ENCODE peak calls at places on chromosomes 16 and 17, in five cellular contexts. One of them, this sample, is unnamed.

GRCh38 chr16:30032083-30032819 is 1.2 kb upstream of the TLCD3B start:
- DNase-seq in GM23248: peak; percentile 65
- DNase-seq in Ammon's horn: peak; percentile 79
- DNase-seq in posterior cingulate gyrus: peak; percentile 75
- DNase-seq in bronchial epithelial cell: peak; percentile 48
- DNase-seq in this sample: peak; percentile 41

GRCh38 chr17:67830440-67830839 is 5.1 kb downstream of the BPTF start:
- DNase-seq in GM23248: peak; percentile 27
- DNase-seq in Ammon's horn: peak; percentile 59
- DNase-seq in posterior cingulate gyrus: no peak
- DNase-seq in bronchial epithelial cell: no peak
- DNase-seq in this sample: no peak

GRCh38 chr17:82015311-82015971 is 7.2 kb downstream of the CENPX start:
- DNase-seq in GM23248: no peak
- DNase-seq in Ammon's horn: no peak
- DNase-seq in posterior cingulate gyrus: no peak
- DNase-seq in bronchial epithelial cell: no peak
- DNase-seq in this sample: no peak

GRCh38 chr16:19135896-19136438 is 22.2 kb downstream of the ITPRIPL2 start:
- DNase-seq in GM23248: peak; percentile 34
- DNase-seq in Ammon's horn: no peak
- DNase-seq in posterior cingulate gyrus: no peak
- DNase-seq in bronchial epithelial cell: peak; percentile 85
- DNase-seq in this sample: no peak

GRCh38 chr16:84340305-84341040 is 27.9 kb upstream of the ATP2C2 start:
- DNase-seq in GM23248: peak; percentile 50
- DNase-seq in Ammon's horn: no peak
- DNase-seq in posterior cingulate gyrus: no peak
- DNase-seq in bronchial epithelial cell: peak; percentile 81
- DNase-seq in this sample: no peak

GRCh38 chr16:72099377-72099818 is 5.8 kb downstream of the DHX38 start:
- DNase-seq in GM23248: peak; percentile 69
- DNase-seq in Ammon's horn: peak; percentile 70
- DNase-seq in posterior cingulate gyrus: peak; percentile 31
- DNase-seq in bronchial epithelial cell: peak; percentile 54
- DNase-seq in this sample: no peak

GRCh38 chr16:20675488-20676267 is 21.8 kb downstream of the ACSM1 start:
- DNase-seq in GM23248: peak; percentile 10
- DNase-seq in Ammon's horn: no peak
- DNase-seq in posterior cingulate gyrus: no peak
- DNase-seq in bronchial epithelial cell: peak; percentile 70
- DNase-seq in this sample: no peak

GRCh38 chr17:20009052-20009301 is 182 bp upstream of the SPECC1 start:
- DNase-seq in GM23248: peak; percentile 65
- DNase-seq in Ammon's horn: peak; percentile 69
- DNase-seq in posterior cingulate gyrus: no peak
- DNase-seq in bronchial epithelial cell: no peak
- DNase-seq in this sample: no peak

GRCh38 chr17:67779098-67779672 is 46.1 kb upstream of the BPTF start:
- DNase-seq in GM23248: peak; percentile 47
- DNase-seq in Ammon's horn: no peak
- DNase-seq in posterior cingulate gyrus: no peak
- DNase-seq in bronchial epithelial cell: peak; percentile 4
- DNase-seq in this sample: no peak

GRCh38 chr16:83835972-83836566 is 28.3 kb downstream of the HSBP1 start:
- DNase-seq in GM23248: peak; percentile 77
- DNase-seq in Ammon's horn: no peak
- DNase-seq in posterior cingulate gyrus: no peak
- DNase-seq in bronchial epithelial cell: peak; percentile 71
- DNase-seq in this sample: no peak

GRCh38 chr16:49189286-49189685 is 92.4 kb downstream of the CBLN1 start:
- DNase-seq in GM23248: no peak
- DNase-seq in Ammon's horn: no peak
- DNase-seq in posterior cingulate gyrus: no peak
- DNase-seq in bronchial epithelial cell: peak; percentile 28
- DNase-seq in this sample: no peak

GRCh38 chr17:38705803-38706624 is 941 bp downstream of the MLLT6 start:
- DNase-seq in GM23248: peak; percentile 59
- DNase-seq in Ammon's horn: peak; percentile 40
- DNase-seq in posterior cingulate gyrus: peak; percentile 22
- DNase-seq in bronchial epithelial cell: no peak
- DNase-seq in this sample: peak; percentile 11

GRCh38 chr17:37206299-37206698 is 169.5 kb upstream of the C17orf78 start:
- DNase-seq in GM23248: no peak
- DNase-seq in Ammon's horn: no peak
- DNase-seq in posterior cingulate gyrus: no peak
- DNase-seq in bronchial epithelial cell: no peak
- DNase-seq in this sample: no peak

GRCh38 chr17:38874505-38875419 is 4.9 kb downstream of the LASP1 start:
- DNase-seq in GM23248: peak; percentile 66
- DNase-seq in Ammon's horn: no peak
- DNase-seq in posterior cingulate gyrus: no peak
- DNase-seq in bronchial epithelial cell: no peak
- DNase-seq in this sample: no peak

GRCh38 chr17:32102697-32103096 is 39.6 kb upstream of the RHOT1 start:
- DNase-seq in GM23248: peak; percentile 37
- DNase-seq in Ammon's horn: no peak
- DNase-seq in posterior cingulate gyrus: no peak
- DNase-seq in bronchial epithelial cell: no peak
- DNase-seq in this sample: no peak

GRCh38 chr17:65022751-65023421 is 33.7 kb downstream of the GNA13 start:
- DNase-seq in GM23248: peak; percentile 69
- DNase-seq in Ammon's horn: peak; percentile 35
- DNase-seq in posterior cingulate gyrus: no peak
- DNase-seq in bronchial epithelial cell: peak; percentile 97
- DNase-seq in this sample: no peak

GRCh38 chr16:86019446-86020047 is 120.6 kb downstream of the IRF8 start:
- DNase-seq in GM23248: no peak
- DNase-seq in Ammon's horn: no peak
- DNase-seq in posterior cingulate gyrus: no peak
- DNase-seq in bronchial epithelial cell: no peak
- DNase-seq in this sample: no peak

GRCh38 chr16:35450648-35451047 is 1991.2 kb downstream of the TP53TG3F start:
- DNase-seq in GM23248: no peak
- DNase-seq in Ammon's horn: no peak
- DNase-seq in posterior cingulate gyrus: no peak
- DNase-seq in bronchial epithelial cell: no peak
- DNase-seq in this sample: no peak

GRCh38 chr17:50122945-50123344 is 7.0 kb downstream of the SAMD14 start:
- DNase-seq in GM23248: no peak
- DNase-seq in Ammon's horn: no peak
- DNase-seq in posterior cingulate gyrus: no peak
- DNase-seq in bronchial epithelial cell: no peak
- DNase-seq in this sample: no peak

GRCh38 chr17:41340934-41341861 is 9.4 kb downstream of the KRT33A start:
- DNase-seq in GM23248: no peak
- DNase-seq in Ammon's horn: no peak
- DNase-seq in posterior cingulate gyrus: no peak
- DNase-seq in bronchial epithelial cell: no peak
- DNase-seq in this sample: no peak